ENCODE peak calls at places on chromosome 10, in six cellular contexts. B is mesendoderm, Q is IMR-90, L is H9, P is H1, S is neuronal stem cell. R is an unnamed sample.

GRCh38 chr10:133050376-133050775 is 37.3 kb upstream of the ADGRA1 start:
- DNase-seq in B (no peak), Q (no peak), L (no peak), P (no peak), S (no peak), R (no peak)

GRCh38 chr10:14035506-14035905 is 295.2 kb downstream of the FRMD4A start:
- DNase-seq in B (no peak), Q (no peak), L (no peak), P (no peak), S (no peak), R (no peak)

GRCh38 chr10:74882427-74882826 is 56.0 kb downstream of the KAT6B start:
- DNase-seq in B (no peak), Q (peak), L (no peak), P (no peak), S (no peak), R (peak)

GRCh38 chr10:26557641-26558014 is 119.5 kb downstream of the APBB1IP start:
- DNase-seq in B (no peak), Q (no peak), L (no peak), P (no peak), S (no peak), R (no peak)

GRCh38 chr10:34397324-34397723 is 417.8 kb downstream of the PARD3 start:
- DNase-seq in B (no peak), Q (peak), L (no peak), P (no peak), S (no peak), R (peak)

GRCh38 chr10:118798186-118798811 is 43.5 kb upstream of the CACUL1 start:
- DNase-seq in B (no peak), Q (no peak), L (no peak), P (no peak), S (no peak), R (no peak)

GRCh38 chr10:117432866-117433265 is 57.6 kb upstream of the PDZD8 start:
- DNase-seq in B (no peak), Q (no peak), L (no peak), P (no peak), S (no peak), R (no peak)

GRCh38 chr10:67697646-67698245 is 1.8 kb upstream of the CTNNA3 start:
- DNase-seq in B (peak), Q (peak), L (no peak), P (no peak), S (no peak), R (peak)

GRCh38 chr10:23457632-23458417 is 18.9 kb downstream of the OTUD1 start:
- DNase-seq in B (no peak), Q (no peak), L (no peak), P (no peak), S (no peak), R (no peak)

GRCh38 chr10:75231672-75232581 is 3.8 kb downstream of the COMTD1 start:
- DNase-seq in B (no peak), Q (no peak), L (no peak), P (no peak), S (no peak), R (no peak)

GRCh38 chr10:124339951-124340760 is 78.6 kb downstream of the OAT start:
- DNase-seq in B (no peak), Q (peak), L (peak), P (no peak), S (no peak), R (peak)

GRCh38 chr10:86348321-86349210 is 18.0 kb downstream of the GRID1 start:
- DNase-seq in B (no peak), Q (no peak), L (peak), P (no peak), S (no peak), R (no peak)

GRCh38 chr10:92740762-92741161 is 51.0 kb downstream of the HHEX start:
- DNase-seq in B (no peak), Q (peak), L (no peak), P (no peak), S (no peak), R (no peak)

GRCh38 chr10:48527691-48528212 is 77.1 kb downstream of the ARHGAP22 start:
- DNase-seq in B (no peak), Q (no peak), L (peak), P (no peak), S (no peak), R (no peak)

GRCh38 chr10:3579845-3580244 is 205.2 kb downstream of the KLF6 start:
- DNase-seq in B (no peak), Q (no peak), L (no peak), P (no peak), S (no peak), R (no peak)

GRCh38 chr10:92914478-92915066 is 66.3 kb downstream of the EXOC6 start:
- DNase-seq in B (peak), Q (peak), L (peak), P (peak), S (peak), R (peak)

DNA sequence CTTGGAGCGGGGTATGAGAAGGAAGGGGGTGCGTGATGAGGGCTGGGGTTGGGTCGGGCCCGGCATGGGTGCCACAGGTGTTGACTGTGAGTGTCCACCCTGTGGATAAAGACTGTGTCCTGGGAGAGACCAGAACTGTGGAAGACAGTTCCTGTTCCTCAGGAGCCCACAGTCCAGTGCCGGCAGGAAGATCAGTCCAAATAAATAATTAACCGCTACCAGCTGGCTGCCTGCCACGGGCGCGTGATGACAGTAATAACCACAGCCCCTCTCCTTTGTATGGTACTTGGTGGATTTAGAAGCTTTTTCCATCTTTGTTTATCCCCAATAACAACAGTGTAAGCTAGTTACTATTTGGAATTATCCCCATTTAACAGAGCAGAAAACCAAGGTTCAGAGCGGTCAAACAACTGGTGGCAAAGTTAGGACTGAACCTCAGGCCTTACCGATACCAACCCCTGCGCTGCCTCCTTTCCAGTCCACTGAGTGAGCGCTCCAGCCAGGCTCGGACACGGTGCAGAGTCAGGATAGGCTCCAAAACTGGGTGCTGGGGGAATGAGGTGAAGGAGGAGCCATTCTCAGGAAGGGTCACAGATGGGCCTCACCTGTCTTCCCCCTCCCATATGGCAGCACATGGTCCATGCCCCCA is 5.1 kb downstream of the ZMIZ1 start:
- DNase-seq in B (no peak), Q (peak), L (no peak), P (no peak), S (no peak), R (peak)
- H3K27ac ChIP-seq in B (no peak), Q (peak), L (no peak), P (no peak), S (no peak), R (peak)

GRCh38 chr10:63504145-63504881 is 16.9 kb upstream of the REEP3 start:
- DNase-seq in B (peak), Q (no peak), L (no peak), P (no peak), S (no peak), R (no peak)

GRCh38 chr10:63503395-63503794 is 17.8 kb upstream of the REEP3 start:
- DNase-seq in B (no peak), Q (no peak), L (no peak), P (no peak), S (no peak), R (no peak)

GRCh38 chr10:63505562-63505961 is 15.6 kb upstream of the REEP3 start:
- DNase-seq in B (no peak), Q (no peak), L (no peak), P (no peak), S (no peak), R (no peak)

GRCh38 chr10:63502832-63503231 is 18.4 kb upstream of the REEP3 start:
- DNase-seq in B (no peak), Q (no peak), L (no peak), P (no peak), S (no peak), R (no peak)

DNA sequence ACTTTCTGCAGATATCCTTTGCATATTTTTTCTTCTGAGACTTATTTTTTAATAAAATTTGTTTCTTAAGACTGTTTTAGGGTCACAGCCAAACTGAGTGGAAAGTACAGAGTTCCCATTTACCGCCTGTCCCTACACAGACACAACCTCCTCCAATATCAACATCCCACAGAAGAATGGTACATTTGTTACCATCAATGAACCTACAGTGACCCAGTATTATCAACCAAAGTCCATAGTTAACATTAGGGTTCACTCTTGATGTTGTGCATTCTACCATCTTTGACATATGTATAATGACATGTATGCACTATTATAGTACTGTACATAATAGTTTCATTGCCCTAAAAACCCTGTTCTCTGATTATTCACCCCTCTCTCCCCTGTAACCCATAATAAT is 14.6 kb upstream of the REEP3 start:
- DNase-seq in B (no peak), Q (no peak), L (no peak), P (no peak), S (no peak), R (no peak)
- H3K4ac ChIP-seq in B (no peak), Q (no peak), L (no peak), P (no peak), S (no peak), R (no peak)

GRCh38 chr10:78411716-78412115 is 378.1 kb downstream of the RPS24 start:
- DNase-seq in B (no peak), Q (no peak), L (peak), P (no peak), S (no peak), R (no peak)
- H2AK5ac ChIP-seq in B (no peak), Q (no peak), L (no peak), P (no peak), S (no peak), R (no peak)

DNA sequence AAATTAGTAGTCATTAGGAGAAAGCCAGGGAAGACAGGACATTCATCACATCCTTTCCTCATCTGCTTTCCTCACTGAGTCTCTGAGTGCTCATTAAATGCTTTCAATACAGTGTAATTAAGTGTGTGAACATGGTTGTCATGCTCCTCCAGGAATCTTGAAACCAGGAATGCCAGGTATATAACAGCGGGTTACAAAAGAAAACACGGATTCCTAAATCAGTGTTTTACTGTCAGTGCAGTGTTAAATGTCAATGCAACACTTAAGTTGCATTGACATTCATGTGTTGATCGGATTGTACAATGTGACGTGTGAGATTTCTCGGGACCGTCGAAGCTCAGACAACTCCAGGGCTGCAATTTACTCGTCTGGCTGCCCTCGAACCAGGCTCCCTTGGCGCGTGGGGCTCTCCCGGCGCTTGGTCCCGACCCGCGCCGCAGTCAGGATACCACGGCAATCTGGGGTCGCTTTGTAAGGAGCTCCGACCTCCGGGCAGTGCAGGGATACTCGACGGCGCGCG is 455 bp upstream of the SPAG6 start:
- DNase-seq in B (no peak), Q (no peak), L (no peak), P (no peak), S (peak), R (peak)
- H3K27ac ChIP-seq in B (no peak), Q (no peak), L (no peak), P (no peak), S (no peak), R (no peak)

DNA sequence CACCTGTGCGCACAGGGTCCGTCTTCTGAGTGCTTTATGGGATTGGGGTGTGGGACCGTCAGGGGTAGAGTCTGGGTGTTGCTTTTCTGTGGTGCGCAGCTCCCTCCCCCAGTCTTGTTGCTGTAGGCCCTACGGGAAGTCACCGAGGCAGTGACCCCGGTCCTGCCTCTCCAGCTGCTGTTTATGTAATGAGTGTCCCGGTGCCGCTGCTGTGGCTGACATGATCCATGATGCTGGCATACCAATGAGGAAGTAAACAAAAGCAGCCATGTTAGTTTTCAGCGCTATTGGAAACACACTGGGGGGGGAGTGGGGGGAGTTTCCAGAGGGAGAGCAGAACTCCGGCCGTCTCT is 1.1 kb downstream of the TRIM8 start:
- DNase-seq in B (peak), Q (peak), L (no peak), P (no peak), S (peak), R (peak)
- H3K4ac ChIP-seq in B (no peak), Q (peak), L (no peak), P (peak), S (no peak), R (peak)

DNA sequence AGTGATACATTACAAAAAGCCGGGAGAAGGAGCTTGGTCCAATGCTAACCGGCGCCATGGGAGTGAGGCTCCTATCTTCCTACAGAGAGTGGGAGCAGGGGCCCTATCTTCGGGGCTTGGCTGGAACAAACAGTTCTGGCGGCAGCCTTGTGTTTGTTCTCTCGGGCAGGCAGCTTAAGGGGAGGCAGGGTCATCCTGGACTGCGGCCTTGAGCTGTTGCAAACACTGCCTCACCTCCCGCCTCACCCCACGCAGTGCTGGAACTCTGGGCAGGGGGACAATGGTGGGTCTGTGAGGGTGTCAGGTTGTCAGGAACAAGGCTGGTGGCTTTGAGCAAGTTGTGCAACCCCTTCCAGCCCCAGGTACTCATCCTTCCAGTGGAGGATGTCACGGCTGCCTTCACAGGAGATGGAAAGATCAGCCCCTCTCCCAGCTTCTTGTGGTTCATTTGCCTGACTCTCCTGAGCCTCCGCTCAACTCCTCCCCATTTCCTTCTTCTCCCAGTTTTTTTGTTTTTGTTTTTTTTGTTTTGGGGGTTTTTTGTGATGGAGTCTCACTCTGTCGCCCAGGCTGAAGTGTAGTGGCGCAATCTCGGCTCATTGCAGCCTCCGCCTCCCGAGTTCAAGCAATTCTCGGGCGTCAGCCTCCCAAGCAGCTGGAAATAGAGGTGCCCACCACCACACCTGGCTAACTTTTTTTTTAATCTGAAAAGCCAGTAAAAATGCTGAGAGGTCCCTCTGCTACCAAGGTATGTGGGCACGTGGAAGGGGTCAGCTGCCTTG is 57.4 kb downstream of the SPOCK2 start:
- DNase-seq in B (no peak), Q (no peak), L (no peak), P (no peak), S (no peak), R (no peak)
- H2AK5ac ChIP-seq in B (no peak), Q (no peak), L (no peak), P (no peak), S (peak), R (no peak)

GRCh38 chr10:16987976-16988610 is 141.5 kb downstream of the CUBN start:
- DNase-seq in B (no peak), Q (no peak), L (no peak), P (no peak), S (no peak), R (no peak)
- H3K27ac ChIP-seq in B (no peak), Q (peak), L (no peak), P (no peak), S (no peak), R (peak)

GRCh38 chr10:71258446-71259145 is 46.2 kb downstream of the UNC5B start:
- DNase-seq in B (no peak), Q (no peak), L (no peak), P (no peak), S (no peak), R (no peak)
- H3K4ac ChIP-seq in B (no peak), Q (no peak), L (no peak), P (no peak), S (no peak), R (peak)

GRCh38 chr10:44102726-44103255 is 282.1 kb downstream of the CXCL12 start:
- DNase-seq in B (peak), Q (no peak), L (no peak), P (no peak), S (no peak), R (no peak)
- H2AK5ac ChIP-seq in B (no peak), Q (no peak), L (no peak), P (no peak), S (no peak), R (no peak)

GRCh38 chr10:30028006-30028441 is 31.4 kb downstream of the JCAD start:
- DNase-seq in B (no peak), Q (no peak), L (no peak), P (no peak), S (no peak), R (no peak)
- H3K27ac ChIP-seq in B (no peak), Q (no peak), L (no peak), P (no peak), S (no peak), R (no peak)

R was measured in mesenchymal stem cell.